ENCODE peak calls at places on chromosome X, in four cellular contexts. X, J, Q and K are unnamed samples.

GRCh38 chrX:19772306-19772705 is 115.1 kb downstream of the SH3KBP1 start:
- DNase-seq in J (no peak), X (no peak), Q (no peak), K (peak; percentile 18)

GRCh38 chrX:11073411-11073810 is 37.7 kb upstream of the HCCS start:
- DNase-seq in Q (no peak), X (no peak), J (no peak), K (no peak)

GRCh38 chrX:44400588-44400987 is 57.1 kb upstream of the EFHC2 start:
- DNase-seq in X (peak; percentile 91), Q (no peak), J (peak; percentile 15), K (peak; percentile 82)

GRCh38 chrX:134236690-134237362 is at the start of gene CCDC160:
- DNase-seq in J (no peak), X (peak; percentile 8), Q (peak; percentile 52), K (peak; percentile 53)

GRCh38 chrX:150729956-150730355 is 36.8 kb downstream of the MTMR1 start:
- DNase-seq in J (no peak), Q (no peak), X (no peak), K (no peak)

GRCh38 chrX:15404712-15405111 is 20.5 kb upstream of the VEGFD start:
- DNase-seq in X (no peak), J (no peak), Q (no peak), K (no peak)

GRCh38 chrX:133523094-133523493 is 107.8 kb upstream of the GPC4 start:
- DNase-seq in X (no peak), Q (no peak), J (no peak), K (peak; percentile 20)

GRCh38 chrX:103356897-103357296 is 591 bp downstream of the TCEAL9 start:
- DNase-seq in Q (no peak), J (no peak), X (no peak), K (no peak)

GRCh38 chrX:53122013-53122412 is 28.1 kb downstream of the KANTR start:
- DNase-seq in J (no peak), Q (no peak), X (no peak), K (peak; percentile 18)

GRCh38 chrX:131841496-131842410 is 181.3 kb upstream of the STK26 start:
- DNase-seq in J (no peak), Q (peak; percentile 46), X (peak; percentile 45), K (peak; percentile 18)

GRCh38 chrX:115650916-115651315 is 89.9 kb downstream of the PLS3 start:
- DNase-seq in J (no peak), X (peak; percentile 38), Q (peak; percentile 60), K (peak; percentile 23)

GRCh38 chrX:9318761-9319160 is 146.1 kb upstream of the TBL1X start:
- DNase-seq in Q (no peak), J (no peak), X (no peak), K (no peak)

GRCh38 chrX:9859711-9860555 is 73.7 kb downstream of the SHROOM2 start:
- DNase-seq in Q (no peak), X (peak; percentile 72), J (peak; percentile 26), K (no peak)

GRCh38 chrX:119640621-119641020 is 34.4 kb upstream of the NKRF start:
- DNase-seq in Q (peak; percentile 34), X (no peak), J (no peak), K (no peak)

GRCh38 chrX:56783450-56783831 is 54.4 kb downstream of the NBDY start:
- DNase-seq in Q (peak; percentile 73), J (no peak), X (no peak), K (no peak)
- H3K4me3 ChIP-seq in Q (peak overlapping the region; percentile 31), J (no peak overlapping the region), X (no peak overlapping the region), K (no peak overlapping the region)

DNA sequence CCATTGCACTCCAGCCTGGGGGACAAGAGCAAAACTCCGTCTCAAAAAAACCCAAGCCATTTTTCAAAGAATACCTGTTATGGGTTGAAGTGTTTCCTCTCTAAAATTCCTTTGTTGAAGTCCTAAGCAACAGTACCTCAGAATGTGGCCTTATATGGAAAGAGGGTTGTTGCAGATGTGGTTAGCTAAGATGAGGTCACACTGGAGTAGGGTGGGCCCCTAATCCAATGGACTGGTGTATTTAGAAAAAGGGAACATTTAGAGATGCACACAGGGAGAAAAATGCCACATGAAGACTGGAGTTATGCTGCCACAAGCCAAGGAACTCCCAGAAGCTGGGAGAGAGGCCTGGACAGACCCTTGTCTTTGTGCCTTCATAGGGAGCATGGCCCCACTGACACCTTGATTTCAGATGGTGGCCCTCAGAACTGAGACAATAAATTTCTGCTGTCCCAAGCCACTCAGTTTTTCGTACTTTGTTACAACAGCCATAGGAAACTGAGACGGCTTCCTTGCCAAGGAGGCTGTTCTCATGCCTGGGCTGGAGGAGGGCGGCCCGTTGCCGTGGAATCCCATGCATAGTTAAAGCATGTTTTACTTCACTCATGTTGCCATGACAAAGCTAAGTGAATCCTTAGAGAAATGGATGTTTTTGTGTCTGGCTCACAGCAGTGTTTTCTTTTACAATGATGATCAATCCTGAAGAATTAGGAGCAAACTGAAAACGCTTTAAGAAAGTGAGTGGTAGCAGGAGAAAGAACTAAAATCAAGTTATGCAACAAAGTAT is 16.5 kb downstream of the TRAPPC2 start:
- DNase-seq in Q (no peak), X (peak; percentile 69), J (no peak), K (no peak)
- H3K4me3 ChIP-seq in Q (no peak overlapping the region), X (no peak overlapping the region), J (no peak overlapping the region), K (no peak overlapping the region)

DNA sequence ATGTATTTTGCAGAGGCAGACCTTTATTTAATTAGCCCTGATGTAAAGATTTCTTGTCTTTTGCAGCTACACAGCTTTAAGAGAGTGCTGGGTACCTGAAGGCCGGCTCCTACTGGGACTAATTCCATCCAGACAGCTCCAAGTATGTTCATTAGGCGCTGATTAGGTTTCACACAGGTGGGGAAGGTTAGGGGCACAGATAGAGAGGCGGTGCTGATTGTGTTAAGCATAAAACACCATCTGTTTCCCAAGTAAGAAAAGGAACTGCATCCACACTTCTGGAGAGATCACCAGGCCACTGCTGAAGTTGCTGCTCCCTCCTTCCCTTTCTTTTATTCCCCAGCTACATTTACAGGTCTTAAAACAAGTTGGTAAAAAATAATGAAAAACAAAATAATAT is 349.5 kb downstream of the ZIC3 start:
- DNase-seq in Q (no peak), X (no peak), J (no peak), K (no peak)
- H3K4me3 ChIP-seq in Q (no peak overlapping the region), X (no peak overlapping the region), J (no peak overlapping the region), K (no peak overlapping the region)

GRCh38 chrX:70454441-70455365 is 10.1 kb downstream of the DLG3 start:
- DNase-seq in Q (peak; percentile 88), J (no peak), X (peak; percentile 49), K (no peak)
- H3K4me3 ChIP-seq in Q (peak overlapping the region; percentile 74), J (peak overlapping the region; percentile 48), X (peak overlapping the region; percentile 59), K (no peak overlapping the region)

GRCh38 chrX:40644175-40644574 is 3.2 kb downstream of the CXorf38 start:
- DNase-seq in J (no peak), Q (no peak), X (peak; percentile 2), K (no peak)
- H3K4me3 ChIP-seq in J (peak overlapping the region; percentile 41), Q (peak overlapping the region; percentile 64), X (no peak overlapping the region), K (peak overlapping the region; percentile 50)

GRCh38 chrX:153690466-153690865 is 2.7 kb downstream of the SLC6A8 start:
- DNase-seq in J (no peak), Q (no peak), X (no peak), K (no peak)
- H3K4me3 ChIP-seq in J (peak overlapping the region; percentile 49), Q (no peak overlapping the region), X (no peak overlapping the region), K (no peak overlapping the region)

GRCh38 chrX:111444881-111445280 is 32.9 kb upstream of the DCX start:
- DNase-seq in X (no peak), J (no peak), Q (peak; percentile 48), K (no peak)

GRCh38 chrX:111442791-111443190 is 30.8 kb upstream of the DCX start:
- DNase-seq in J (no peak), X (no peak), Q (no peak), K (no peak)

GRCh38 chrX:111445485-111445884 is 33.5 kb upstream of the DCX start:
- DNase-seq in J (peak; percentile 2), Q (peak; percentile 54), X (peak; percentile 1), K (no peak)

GRCh38 chrX:111447298-111447697 is 35.3 kb upstream of the DCX start:
- DNase-seq in J (no peak), X (no peak), Q (peak; percentile 47), K (no peak)
- H3K4me3 ChIP-seq in J (no peak overlapping the region), X (no peak overlapping the region), Q (no peak overlapping the region), K (no peak overlapping the region)

GRCh38 chrX:112941209-112941788 is 100.7 kb upstream of the AMOT start:
- DNase-seq in J (no peak), X (no peak), Q (peak; percentile 70), K (no peak)
- H3K4me3 ChIP-seq in J (no peak overlapping the region), X (no peak overlapping the region), Q (peak overlapping the region; percentile 35), K (no peak overlapping the region)

DNA sequence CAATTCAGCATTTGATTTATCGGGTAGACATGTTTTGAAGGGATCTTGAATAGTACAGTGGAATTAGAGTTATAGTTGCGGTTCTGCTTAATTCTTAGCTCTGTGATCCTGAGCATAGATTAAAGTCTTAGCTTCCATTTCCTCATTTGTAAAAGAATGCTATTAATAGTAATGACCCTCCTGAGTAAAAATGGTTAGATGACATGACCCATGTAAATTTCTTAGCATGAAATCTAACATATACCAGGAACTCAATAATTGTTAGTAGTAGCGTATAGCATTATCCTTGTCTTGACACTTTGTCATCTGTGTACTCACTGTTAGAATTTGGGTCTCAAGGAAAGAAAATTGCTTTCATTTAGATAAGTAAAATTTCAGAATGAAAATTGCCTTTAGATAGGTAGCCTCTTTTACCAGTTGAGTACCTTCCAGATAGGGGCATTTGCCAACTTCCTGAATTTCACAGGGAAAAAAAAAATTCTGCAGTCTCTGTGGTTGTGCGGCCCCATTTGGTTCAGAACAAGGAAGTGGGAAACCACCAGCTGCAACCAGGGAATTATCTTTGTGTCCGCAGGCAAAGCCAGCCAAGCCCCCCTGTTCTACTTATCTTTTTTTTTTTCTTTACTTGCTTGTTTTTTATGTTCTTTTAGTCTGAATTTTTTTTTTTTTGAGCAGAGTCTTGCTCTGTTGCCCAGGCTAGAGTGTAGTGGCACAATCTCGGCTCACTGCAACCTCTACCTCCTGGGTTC is 86.9 kb downstream of the TMEM164 start:
- DNase-seq in J (no peak), X (no peak), Q (no peak), K (no peak)
- H3K4me3 ChIP-seq in J (no peak overlapping the region), X (no peak overlapping the region), Q (no peak overlapping the region), K (no peak overlapping the region)

DNA sequence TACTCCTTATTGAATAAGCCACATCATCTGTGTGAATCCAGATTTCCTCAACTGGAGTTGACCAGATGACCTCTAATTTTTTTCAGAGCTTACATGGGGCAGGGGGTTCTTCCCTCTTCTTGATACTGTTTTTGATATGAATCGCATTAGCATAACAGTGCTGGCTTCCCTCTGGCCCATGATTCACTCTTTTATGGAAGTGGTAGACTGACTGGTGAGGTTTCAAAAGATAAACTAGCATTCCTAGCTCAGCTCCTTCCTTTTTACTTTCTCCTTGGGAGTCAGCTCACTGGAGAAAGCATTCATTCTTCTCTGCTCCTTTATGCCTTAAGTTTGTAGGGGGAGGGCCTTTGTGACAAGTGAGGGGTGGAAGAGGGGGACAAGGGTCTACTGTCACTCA is 161.0 kb upstream of the FGF13 start:
- DNase-seq in X (no peak), Q (no peak), J (no peak), K (no peak)
- H3K4me3 ChIP-seq in X (no peak overlapping the region), Q (no peak overlapping the region), J (no peak overlapping the region), K (no peak overlapping the region)